ENCODE peak calls at places on chromosome 3, in four cellular contexts. X is uterus, S is IMR-90, I is sigmoid colon. V is an unnamed sample.
A peak's percentile ranks its signal among the peaks of the same experiment; 100 is the strongest.

GRCh38 chr3:46677096-46677702 is 16.3 kb downstream of the ALS2CL start:
- DNase-seq in X (peak; percentile 37), S (peak; percentile 27), I (peak; percentile 64), V (no peak)

GRCh38 chr3:34298668-34299067 is 500.2 kb downstream of the PDCD6IP start:
- DNase-seq in X (no peak), I (no peak), S (no peak), V (no peak)

GRCh38 chr3:56053727-56054126 is 414.5 kb downstream of the ERC2 start:
- DNase-seq in I (no peak), S (no peak), X (no peak), V (no peak)

GRCh38 chr3:65028024-65028423 is 340.2 kb upstream of the ADAMTS9 start:
- DNase-seq in S (no peak), I (no peak), X (no peak), V (no peak)

GRCh38 chr3:135801018-135801417 is 164.5 kb upstream of the PPP2R3A start:
- DNase-seq in S (no peak), X (no peak), I (no peak), V (no peak)

GRCh38 chr3:184175981-184176376 is 1.3 kb downstream of the AP2M1 start:
- DNase-seq in S (no peak), X (no peak), I (no peak), V (no peak)

GRCh38 chr3:179671309-179671708 is 18.5 kb downstream of the USP13 start:
- DNase-seq in I (no peak), S (no peak), X (no peak), V (no peak)

GRCh38 chr3:39142067-39142466 is 11.3 kb downstream of the CSRNP1 start:
- DNase-seq in I (peak; percentile 64), X (no peak), S (no peak), V (no peak)

GRCh38 chr3:137194301-137194700 is 236.5 kb downstream of the IL20RB start:
- DNase-seq in I (no peak), X (no peak), S (no peak), V (no peak)

GRCh38 chr3:142963266-142964149 is at the start of gene PAQR9:
- DNase-seq in X (no peak), I (no peak), S (no peak), V (peak; percentile 70)

GRCh38 chr3:184320099-184320445 is 5.7 kb downstream of the EIF4G1 start:
- DNase-seq in X (peak; percentile 97), S (peak; percentile 97), I (peak; percentile 99), V (peak; percentile 98)

GRCh38 chr3:11658180-11658579 is 14.5 kb upstream of the VGLL4 start:
- DNase-seq in X (no peak), S (no peak), I (no peak), V (no peak)

GRCh38 chr3:186221733-186222378 is 113.0 kb upstream of the ETV5 start:
- DNase-seq in X (no peak), S (no peak), I (no peak), V (no peak)

GRCh38 chr3:12287727-12288465 is 974 bp upstream of the PPARG start:
- DNase-seq in S (no peak), X (peak; percentile 45), I (no peak), V (peak; percentile 78)

GRCh38 chr3:148840419-148840818 is 12.8 kb downstream of the CPB1 start:
- DNase-seq in I (no peak), S (no peak), X (no peak), V (no peak)

GRCh38 chr3:47379488-47379899 is 1.3 kb upstream of the PTPN23 start:
- DNase-seq in S (no peak), X (no peak), I (no peak), V (no peak)

GRCh38 chr3:159075302-159075701 is 273.4 kb downstream of the MFSD1 start:
- DNase-seq in I (no peak), X (no peak), S (no peak), V (no peak)

GRCh38 chr3:169026543-169027181 is 636.9 kb downstream of the MECOM start:
- DNase-seq in S (peak; percentile 92), X (no peak), I (no peak), V (no peak)

GRCh38 chr3:48696156-48696555 is 10.4 kb upstream of the NCKIPSD start:
- DNase-seq in S (no peak), I (no peak), X (no peak), V (no peak)

GRCh38 chr3:43872901-43873300 is 182.2 kb downstream of the ABHD5 start:
- DNase-seq in X (no peak), I (no peak), S (peak; percentile 41), V (no peak)

GRCh38 chr3:64848822-64849221 is 161.0 kb upstream of the ADAMTS9 start:
- DNase-seq in X (no peak), I (no peak), S (peak; percentile 22), V (no peak)

GRCh38 chr3:149180057-149180573 is 41.5 kb downstream of the CP start:
- DNase-seq in S (peak; percentile 100), X (peak; percentile 99), I (peak; percentile 96), V (no peak)

GRCh38 chr3:15682766-15683165 is 81.2 kb downstream of the BTD start:
- DNase-seq in I (no peak), S (peak; percentile 57), X (no peak), V (no peak)

GRCh38 chr3:14170569-14171159 is 7.7 kb downstream of the XPC start:
- DNase-seq in X (no peak), I (no peak), S (peak; percentile 90), V (no peak)

GRCh38 chr3:11452988-11453847 is 181.0 kb downstream of the ATG7 start:
- DNase-seq in I (no peak), X (no peak), S (peak; percentile 81), V (no peak)

GRCh38 chr3:45462522-45463262 is 74.3 kb downstream of the LARS2 start:
- DNase-seq in X (no peak), I (no peak), S (peak; percentile 21), V (no peak)

GRCh38 chr3:5021571-5022092 is 42.4 kb downstream of the BHLHE40 start:
- DNase-seq in X (no peak), S (peak; percentile 83), I (no peak), V (no peak)

GRCh38 chr3:142021127-142021526 is 128.2 kb downstream of the TFDP2 start:
- DNase-seq in X (no peak), I (no peak), S (no peak), V (no peak)

GRCh38 chr3:95901948-95902347 is 912.4 kb upstream of the EPHA6 start:
- DNase-seq in I (no peak), S (no peak), X (no peak), V (no peak)

GRCh38 chr3:162141232-162141631 is 644.6 kb downstream of the OTOL1 start:
- DNase-seq in S (peak; percentile 77), X (no peak), I (no peak), V (no peak)

GRCh38 chr3:196736670-196737374 is 2.8 kb upstream of the PAK2 start:
- DNase-seq in S (no peak), I (no peak), X (no peak), V (no peak)

GRCh38 chr3:150761831-150762661 is 923 bp downstream of the SIAH2 start:
- DNase-seq in I (peak; percentile 85), X (peak; percentile 71), S (peak; percentile 56), V (peak; percentile 75)

GRCh38 chr3:130759692-130760338 is 13.2 kb upstream of the PIK3R4 start:
- DNase-seq in X (no peak), I (no peak), S (peak; percentile 49), V (no peak)

GRCh38 chr3:39110041-39110639 is 2.7 kb downstream of the TTC21A start:
- DNase-seq in X (no peak), S (no peak), I (no peak), V (no peak)

GRCh38 chr3:184005981-184006507 is 11.6 kb downstream of the ABCC5 start:
- DNase-seq in I (peak; percentile 68), S (peak; percentile 37), X (peak; percentile 19), V (peak; percentile 30)

GRCh38 chr3:9615003-9615628 is 34.2 kb upstream of the MTMR14 start:
- DNase-seq in S (no peak), X (no peak), I (no peak), V (no peak)

GRCh38 chr3:186869253-186870235 is 27.0 kb downstream of the ADIPOQ start:
- DNase-seq in S (peak; percentile 44), X (no peak), I (no peak), V (no peak)

GRCh38 chr3:31695280-31696008 is 162.7 kb downstream of the STT3B start:
- DNase-seq in S (no peak), X (no peak), I (no peak), V (no peak)

DNA sequence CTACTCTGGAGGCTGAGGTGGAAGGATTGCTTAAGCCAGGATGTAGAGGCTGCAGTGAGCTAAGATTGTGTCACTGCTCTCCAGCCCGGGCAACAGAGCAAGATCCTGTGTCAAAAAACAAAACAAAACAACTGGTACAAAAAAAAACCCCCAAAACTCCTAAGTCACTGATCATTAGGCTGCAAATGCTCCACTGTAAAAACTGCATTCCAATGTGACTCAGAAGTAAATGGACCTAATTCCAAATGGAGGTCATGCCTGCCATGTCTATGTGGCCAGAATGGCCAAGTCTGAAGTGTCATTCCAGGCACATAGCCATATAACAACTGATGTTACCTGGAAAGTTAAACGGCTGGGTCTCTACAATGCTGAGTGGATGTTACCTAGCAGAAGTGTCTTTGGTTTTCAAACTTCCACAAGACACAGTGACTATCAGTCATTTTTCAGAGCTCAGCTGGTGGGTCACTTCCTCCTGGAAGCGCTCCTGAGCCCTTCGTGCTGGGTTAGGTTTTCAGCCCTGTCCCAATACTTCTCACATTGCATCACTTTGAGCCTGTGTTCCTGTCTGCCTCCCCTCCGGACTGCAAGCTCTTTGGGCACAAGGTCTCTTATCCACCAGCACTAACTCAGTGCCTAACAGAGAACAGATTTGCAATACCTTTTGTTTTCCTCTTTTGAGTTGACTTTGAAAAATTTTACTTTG is 10.6 kb downstream of the FSTL1 start:
- DNase-seq in I (no peak), X (no peak), S (peak; percentile 58), V (no peak)
- H3K27ac ChIP-seq in I (peak overlapping the region; percentile 59), X (peak overlapping the region; percentile 60), S (peak overlapping the region; percentile 59), V (peak overlapping the region; percentile 18)

GRCh38 chr3:53196575-53197407 is 35.8 kb downstream of the PRKCD start:
- DNase-seq in S (peak; percentile 62), X (no peak), I (no peak), V (no peak)
- TF ChIP-seq POLR2A in S (no peak), X (no peak), I (no peak), V (no peak)

GRCh38 chr3:170307998-170308398 is 49.5 kb upstream of the SKIL start:
- DNase-seq in I (no peak), X (no peak), S (peak; percentile 79), V (no peak)
- H3K27ac ChIP-seq in I (no peak overlapping the region), X (no peak overlapping the region), S (no peak overlapping the region), V (no peak overlapping the region)

GRCh38 chr3:189897406-189897805 is 223.3 kb downstream of the P3H2 start:
- DNase-seq in S (no peak), X (no peak), I (no peak), V (no peak)
- TF ChIP-seq POLR2A in S (no peak), X (no peak), I (no peak), V (no peak)

GRCh38 chr3:156681003-156681402 is 6.6 kb downstream of the TIPARP start:
- DNase-seq in X (peak; percentile 53), S (peak; percentile 83), I (peak; percentile 66), V (no peak)
- H3K27ac ChIP-seq in X (peak overlapping the region; percentile 55), S (no peak overlapping the region), I (no peak overlapping the region), V (no peak overlapping the region)

GRCh38 chr3:71355037-71355436 is 228.5 kb downstream of the FOXP1 start:
- DNase-seq in S (no peak), X (no peak), I (no peak), V (no peak)

GRCh38 chr3:71355862-71356261 is 227.7 kb downstream of the FOXP1 start:
- DNase-seq in S (no peak), X (no peak), I (no peak), V (no peak)

GRCh38 chr3:71358243-71358642 is 225.3 kb downstream of the FOXP1 start:
- DNase-seq in S (no peak), I (no peak), X (no peak), V (no peak)

GRCh38 chr3:71360170-71360569 is 223.4 kb downstream of the FOXP1 start:
- DNase-seq in S (no peak), I (no peak), X (no peak), V (no peak)

GRCh38 chr3:71356272-71356671 is 227.3 kb downstream of the FOXP1 start:
- DNase-seq in X (no peak), I (no peak), S (no peak), V (no peak)
- TF ChIP-seq POLR2A in X (no peak), I (no peak), S (no peak), V (no peak)

V was measured in right lobe of liver.